ENCODE peak calls at places on chromosomes 5 and 9, in five cellular contexts. One of them, this sample, is unnamed.

GRCh38 chr5:146007270-146007669 is 70.9 kb downstream of the SH3RF2 start:
- DNase-seq in cardiac fibroblast: peak; percentile 17
- DNase-seq in NB4: peak; percentile 60
- DNase-seq in heart left ventricle: no peak
- DNase-seq in spleen: no peak
- DNase-seq in this sample: no peak

GRCh38 chr9:89853931-89854330 is 249.1 kb downstream of the GADD45G start:
- DNase-seq in cardiac fibroblast: no peak
- DNase-seq in NB4: no peak
- DNase-seq in heart left ventricle: no peak
- DNase-seq in spleen: peak; percentile 40
- DNase-seq in this sample: no peak

GRCh38 chr5:28927559-28928326 is 1889.4 kb upstream of the CDH9 start:
- DNase-seq in heart left ventricle: no peak
- DNase-seq in cardiac fibroblast: no peak
- DNase-seq in spleen: peak; percentile 72
- DNase-seq in NB4: no peak
- DNase-seq in this sample: no peak

GRCh38 chr5:112935675-112936074 is 13.6 kb upstream of the REEP5 start:
- DNase-seq in spleen: no peak
- DNase-seq in NB4: no peak
- DNase-seq in heart left ventricle: no peak
- DNase-seq in cardiac fibroblast: peak; percentile 26
- DNase-seq in this sample: no peak

GRCh38 chr9:113471143-113471542 is 7.6 kb downstream of the RGS3 start:
- DNase-seq in heart left ventricle: no peak
- DNase-seq in cardiac fibroblast: no peak
- DNase-seq in NB4: no peak
- DNase-seq in spleen: no peak
- DNase-seq in this sample: no peak

GRCh38 chr5:176739461-176740051 is 70.8 kb upstream of the UNC5A start:
- DNase-seq in heart left ventricle: no peak
- DNase-seq in NB4: no peak
- DNase-seq in cardiac fibroblast: no peak
- DNase-seq in spleen: peak; percentile 44
- DNase-seq in this sample: no peak

GRCh38 chr9:18543406-18543965 is 69.5 kb downstream of the ADAMTSL1 start:
- DNase-seq in spleen: no peak
- DNase-seq in cardiac fibroblast: peak; percentile 86
- DNase-seq in heart left ventricle: no peak
- DNase-seq in NB4: no peak
- DNase-seq in this sample: no peak

GRCh38 chr5:57111993-57112392 is 61.9 kb upstream of the GPBP1 start:
- DNase-seq in heart left ventricle: no peak
- DNase-seq in NB4: peak; percentile 12
- DNase-seq in spleen: no peak
- DNase-seq in cardiac fibroblast: no peak
- DNase-seq in this sample: no peak

GRCh38 chr9:128808543-128808942 is 9.8 kb upstream of the ENDOG start:
- DNase-seq in cardiac fibroblast: no peak
- DNase-seq in NB4: no peak
- DNase-seq in heart left ventricle: no peak
- DNase-seq in spleen: no peak
- DNase-seq in this sample: no peak

GRCh38 chr5:1367149-1367548 is 22.2 kb upstream of the CLPTM1L start:
- DNase-seq in NB4: no peak
- DNase-seq in cardiac fibroblast: no peak
- DNase-seq in heart left ventricle: no peak
- DNase-seq in spleen: peak; percentile 45
- DNase-seq in this sample: no peak

GRCh38 chr9:89684912-89685636 is 80.3 kb downstream of the GADD45G start:
- DNase-seq in cardiac fibroblast: no peak
- DNase-seq in NB4: no peak
- DNase-seq in spleen: no peak
- DNase-seq in heart left ventricle: peak; percentile 78
- DNase-seq in this sample: no peak

GRCh38 chr5:155872801-155873200 is 454.2 kb upstream of the SGCD start:
- DNase-seq in spleen: no peak
- DNase-seq in heart left ventricle: no peak
- DNase-seq in NB4: no peak
- DNase-seq in cardiac fibroblast: no peak
- DNase-seq in this sample: no peak

GRCh38 chr5:127243011-127243410 is 47.6 kb upstream of the MEGF10 start:
- DNase-seq in cardiac fibroblast: no peak
- DNase-seq in NB4: no peak
- DNase-seq in spleen: no peak
- DNase-seq in heart left ventricle: no peak
- DNase-seq in this sample: no peak

GRCh38 chr9:16329699-16330113 is 540.8 kb downstream of the BNC2 start:
- DNase-seq in spleen: no peak
- DNase-seq in heart left ventricle: peak; percentile 74
- DNase-seq in NB4: no peak
- DNase-seq in cardiac fibroblast: no peak
- DNase-seq in this sample: no peak

GRCh38 chr5:13910637-13911288 is 33.7 kb downstream of the DNAH5 start:
- DNase-seq in heart left ventricle: no peak
- DNase-seq in spleen: no peak
- DNase-seq in NB4: no peak
- DNase-seq in cardiac fibroblast: no peak
- DNase-seq in this sample: no peak

GRCh38 chr5:137498301-137498735 is 808 bp downstream of the SPOCK1 start:
- DNase-seq in cardiac fibroblast: peak; percentile 42
- DNase-seq in heart left ventricle: no peak
- DNase-seq in NB4: no peak
- DNase-seq in spleen: peak; percentile 72
- DNase-seq in this sample: no peak

GRCh38 chr9:37508135-37508833 is 22.5 kb downstream of the POLR1E start:
- DNase-seq in cardiac fibroblast: no peak
- DNase-seq in NB4: no peak
- DNase-seq in heart left ventricle: no peak
- DNase-seq in spleen: no peak
- DNase-seq in this sample: no peak

GRCh38 chr9:98021306-98022040 is 35.1 kb upstream of the NANS start:
- DNase-seq in heart left ventricle: peak; percentile 85
- DNase-seq in NB4: no peak
- DNase-seq in cardiac fibroblast: no peak
- DNase-seq in spleen: no peak
- DNase-seq in this sample: no peak

GRCh38 chr5:39213437-39214207 is 5.7 kb downstream of the FYB1 start:
- DNase-seq in spleen: no peak
- DNase-seq in cardiac fibroblast: no peak
- DNase-seq in heart left ventricle: no peak
- DNase-seq in NB4: no peak
- DNase-seq in this sample: no peak

GRCh38 chr5:135391123-135391868 is 7.7 kb downstream of the MACROH2A1 start:
- DNase-seq in NB4: no peak
- DNase-seq in heart left ventricle: no peak
- DNase-seq in cardiac fibroblast: peak; percentile 84
- DNase-seq in spleen: no peak
- DNase-seq in this sample: no peak

GRCh38 chr5:76663573-76663972 is 40.4 kb upstream of the F2RL2 start:
- DNase-seq in cardiac fibroblast: peak; percentile 52
- DNase-seq in heart left ventricle: no peak
- DNase-seq in NB4: no peak
- DNase-seq in spleen: no peak
- DNase-seq in this sample: no peak

DNA sequence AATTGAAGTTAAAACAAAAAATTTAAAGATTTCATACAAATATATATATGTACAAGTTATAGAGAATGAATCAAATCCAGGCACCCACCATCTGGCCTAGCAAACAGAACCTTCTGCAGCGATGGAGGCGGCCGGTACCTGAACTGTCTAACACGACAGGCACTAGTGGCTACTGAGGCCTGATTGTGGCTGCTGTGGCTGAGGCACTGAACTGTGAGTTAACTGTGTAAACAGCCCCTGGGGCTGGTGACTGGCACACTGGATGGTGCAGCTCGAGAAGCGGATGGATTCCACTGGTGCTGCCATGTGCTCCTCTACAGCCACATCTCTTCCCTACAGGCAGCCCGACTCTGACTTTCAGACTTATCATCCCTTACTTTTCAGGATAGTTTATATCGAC is 82.4 kb downstream of the RAPGEF1 start:
- DNase-seq in spleen: no peak
- DNase-seq in NB4: no peak
- DNase-seq in heart left ventricle: no peak
- DNase-seq in cardiac fibroblast: no peak
- DNase-seq in this sample: peak; percentile 64
- H3K4me3 ChIP-seq in spleen: no peak overlapping the region
- H3K4me3 ChIP-seq in NB4: no peak overlapping the region
- H3K4me3 ChIP-seq in heart left ventricle: no peak overlapping the region
- H3K4me3 ChIP-seq in cardiac fibroblast: no peak overlapping the region
- H3K4me3 ChIP-seq in this sample: peak overlapping the region; percentile 22

GRCh38 chr9:106581973-106582372 is 281.0 kb upstream of the ZNF462 start:
- DNase-seq in heart left ventricle: no peak
- DNase-seq in cardiac fibroblast: no peak
- DNase-seq in spleen: no peak
- DNase-seq in NB4: no peak
- DNase-seq in this sample: no peak
- TF ChIP-seq CTCF in heart left ventricle: no peak
- TF ChIP-seq CTCF in cardiac fibroblast: no peak
- TF ChIP-seq CTCF in spleen: no peak
- TF ChIP-seq CTCF in NB4: no peak
- TF ChIP-seq CTCF in this sample: no peak

DNA sequence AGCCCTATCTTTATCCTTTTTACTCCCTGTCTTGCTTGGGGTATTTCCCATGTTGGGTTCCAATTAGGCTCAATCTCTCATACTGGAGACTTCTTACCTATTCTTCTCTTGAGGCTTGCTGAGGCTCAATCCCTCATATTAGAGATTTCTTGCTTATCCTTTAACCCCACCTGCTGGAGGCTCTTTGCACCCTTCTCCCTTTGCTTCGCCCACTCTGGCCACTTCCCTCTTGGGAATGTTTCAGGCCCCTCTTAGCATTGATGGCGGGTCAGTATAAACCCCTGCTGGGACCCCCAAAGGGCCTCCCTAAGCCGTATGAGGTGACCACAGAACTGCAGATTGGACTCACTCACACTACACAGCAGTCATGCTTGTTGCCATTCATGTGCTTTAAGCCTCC is 69.3 kb upstream of the CDK20 start:
- DNase-seq in heart left ventricle: no peak
- DNase-seq in NB4: no peak
- DNase-seq in cardiac fibroblast: no peak
- DNase-seq in spleen: no peak
- DNase-seq in this sample: no peak
- H3K4me3 ChIP-seq in heart left ventricle: no peak overlapping the region
- H3K4me3 ChIP-seq in NB4: no peak overlapping the region
- H3K4me3 ChIP-seq in cardiac fibroblast: no peak overlapping the region
- H3K4me3 ChIP-seq in spleen: no peak overlapping the region
- H3K4me3 ChIP-seq in this sample: no peak overlapping the region

GRCh38 chr9:257957-258356 is 43.3 kb downstream of the DOCK8 start:
- DNase-seq in heart left ventricle: no peak
- DNase-seq in cardiac fibroblast: no peak
- DNase-seq in spleen: no peak
- DNase-seq in NB4: peak; percentile 91
- DNase-seq in this sample: no peak

GRCh38 chr9:251398-251797 is 36.7 kb downstream of the DOCK8 start:
- DNase-seq in heart left ventricle: no peak
- DNase-seq in spleen: no peak
- DNase-seq in cardiac fibroblast: no peak
- DNase-seq in NB4: no peak
- DNase-seq in this sample: no peak

GRCh38 chr9:250625-251024 is 36.0 kb downstream of the DOCK8 start:
- DNase-seq in heart left ventricle: no peak
- DNase-seq in NB4: no peak
- DNase-seq in cardiac fibroblast: no peak
- DNase-seq in spleen: no peak
- DNase-seq in this sample: no peak

GRCh38 chr9:253539-253938 is 38.9 kb downstream of the DOCK8 start:
- DNase-seq in heart left ventricle: no peak
- DNase-seq in cardiac fibroblast: no peak
- DNase-seq in NB4: no peak
- DNase-seq in spleen: no peak
- DNase-seq in this sample: no peak

GRCh38 chr9:254516-254915 is 39.9 kb downstream of the DOCK8 start:
- DNase-seq in heart left ventricle: no peak
- DNase-seq in NB4: no peak
- DNase-seq in spleen: no peak
- DNase-seq in cardiac fibroblast: no peak
- DNase-seq in this sample: no peak
- TF ChIP-seq CTCF in heart left ventricle: no peak
- TF ChIP-seq CTCF in NB4: no peak
- TF ChIP-seq CTCF in spleen: no peak
- TF ChIP-seq CTCF in cardiac fibroblast: no peak
- TF ChIP-seq CTCF in this sample: no peak

GRCh38 chr9:108139900-108140299 is 650.3 kb upstream of the KLF4 start:
- DNase-seq in spleen: no peak
- DNase-seq in NB4: no peak
- DNase-seq in heart left ventricle: no peak
- DNase-seq in cardiac fibroblast: no peak
- DNase-seq in this sample: no peak

GRCh38 chr9:108142504-108143201 is 653.1 kb upstream of the KLF4 start:
- DNase-seq in cardiac fibroblast: peak; percentile 83
- DNase-seq in spleen: peak; percentile 87
- DNase-seq in heart left ventricle: peak; percentile 85
- DNase-seq in NB4: no peak
- DNase-seq in this sample: peak; percentile 47

GRCh38 chr9:108136646-108137045 is 647.1 kb upstream of the KLF4 start:
- DNase-seq in cardiac fibroblast: no peak
- DNase-seq in NB4: no peak
- DNase-seq in spleen: no peak
- DNase-seq in heart left ventricle: no peak
- DNase-seq in this sample: no peak

DNA sequence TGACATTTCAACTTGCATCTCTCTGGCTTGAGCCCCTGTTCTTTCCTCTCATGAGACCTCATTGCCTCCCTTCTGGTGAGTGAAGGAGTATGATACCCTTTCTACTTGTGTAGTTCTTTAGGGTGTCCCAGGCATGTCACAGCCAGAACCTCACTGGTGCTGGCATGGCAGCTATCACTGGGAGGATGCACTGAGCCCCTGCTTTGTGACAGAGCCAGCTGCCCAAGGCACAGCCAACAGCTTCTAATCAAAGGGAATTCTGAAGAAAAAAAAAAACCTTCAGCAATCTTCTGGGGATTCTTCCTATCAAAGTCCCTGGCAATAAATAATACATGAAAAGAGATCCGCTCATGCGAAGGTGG is 652.6 kb upstream of the KLF4 start:
- DNase-seq in spleen: no peak
- DNase-seq in cardiac fibroblast: no peak
- DNase-seq in NB4: no peak
- DNase-seq in heart left ventricle: no peak
- DNase-seq in this sample: no peak
- H3K4me3 ChIP-seq in spleen: no peak overlapping the region
- H3K4me3 ChIP-seq in cardiac fibroblast: no peak overlapping the region
- H3K4me3 ChIP-seq in NB4: no peak overlapping the region
- H3K4me3 ChIP-seq in heart left ventricle: no peak overlapping the region
- H3K4me3 ChIP-seq in this sample: no peak overlapping the region

GRCh38 chr9:136055715-136056545 is 39.2 kb downstream of the NACC2 start:
- DNase-seq in heart left ventricle: no peak
- DNase-seq in cardiac fibroblast: no peak
- DNase-seq in NB4: no peak
- DNase-seq in spleen: no peak
- DNase-seq in this sample: no peak
- TF ChIP-seq CTCF in heart left ventricle: no peak
- TF ChIP-seq CTCF in cardiac fibroblast: no peak
- TF ChIP-seq CTCF in NB4: no peak
- TF ChIP-seq CTCF in spleen: no peak
- TF ChIP-seq CTCF in this sample: no peak

This sample was measured in GM12865.